ENCODE peak calls at places on chromosome 13, in nine cellular contexts. J is brain microvascular endothelial cell, U is testis, H is fibroblast of lung, V is tibial artery, G is transverse colon, K is cardiac fibroblast, F is adrenal gland, W is heart right ventricle. X is an unnamed sample.

GRCh38 chr13:114099191-114099590 is 33.2 kb downstream of the RASA3 start:
- DNase-seq in J (peak), U (peak), H (peak), V (peak), G (peak), K (peak), F (peak), W (peak), X (peak)

GRCh38 chr13:109026266-109026665 is 396.9 kb downstream of the MYO16 start:
- DNase-seq in J (no peak), U (no peak), H (no peak), V (no peak), G (no peak), K (no peak), F (no peak), W (no peak), X (no peak)

GRCh38 chr13:20428666-20429644 is 96.7 kb downstream of the CRYL1 start:
- DNase-seq in J (no peak), U (no peak), H (no peak), V (no peak), G (no peak), K (peak), F (no peak), W (no peak), X (peak)

GRCh38 chr13:32139251-32139650 is 107.7 kb downstream of the FRY start:
- DNase-seq in J (no peak), U (no peak), H (no peak), V (no peak), G (no peak), K (no peak), F (no peak), W (no peak), X (no peak)

GRCh38 chr13:96934889-96935490 is 59.3 kb downstream of the OXGR1 start:
- DNase-seq in J (no peak), U (no peak), H (no peak), V (no peak), G (no peak), K (no peak), F (no peak), W (no peak), X (no peak)

GRCh38 chr13:107185889-107186288 is 618.0 kb upstream of the ARGLU1 start:
- DNase-seq in J (peak), U (no peak), H (peak), V (no peak), G (no peak), K (peak), F (no peak), W (no peak), X (peak)

GRCh38 chr13:51538626-51539179 is 45.6 kb upstream of the WDFY2 start:
- DNase-seq in J (no peak), U (no peak), H (no peak), V (no peak), G (no peak), K (no peak), F (no peak), W (no peak), X (no peak)

GRCh38 chr13:110211046-110211445 is 95.9 kb downstream of the COL4A1 start:
- DNase-seq in J (no peak), U (no peak), H (no peak), V (no peak), G (no peak), K (no peak), F (no peak), W (no peak), X (no peak)

GRCh38 chr13:47719164-47719563 is 281.9 kb downstream of the SUCLA2 start:
- DNase-seq in J (no peak), U (no peak), H (no peak), V (no peak), G (no peak), K (no peak), F (no peak), W (no peak), X (no peak)

GRCh38 chr13:43339843-43340550 is 316.6 kb downstream of the DNAJC15 start:
- DNase-seq in J (no peak), U (no peak), H (peak), V (no peak), G (no peak), K (no peak), F (no peak), W (no peak), X (no peak)

GRCh38 chr13:51040431-51040830 is 70.6 kb downstream of the C13orf42 start:
- DNase-seq in J (no peak), U (no peak), H (no peak), V (no peak), G (no peak), K (no peak), F (no peak), W (no peak), X (no peak)

GRCh38 chr13:108220042-108220441 is 1.9 kb downstream of the ABHD13 start:
- DNase-seq in J (no peak), U (no peak), H (no peak), V (no peak), G (peak), K (no peak), F (no peak), W (no peak), X (no peak)

GRCh38 chr13:72255908-72256307 is 388.9 kb upstream of the DACH1 start:
- DNase-seq in J (peak), U (peak), H (peak), V (no peak), G (peak), K (peak), F (peak), W (no peak), X (peak)

DNA sequence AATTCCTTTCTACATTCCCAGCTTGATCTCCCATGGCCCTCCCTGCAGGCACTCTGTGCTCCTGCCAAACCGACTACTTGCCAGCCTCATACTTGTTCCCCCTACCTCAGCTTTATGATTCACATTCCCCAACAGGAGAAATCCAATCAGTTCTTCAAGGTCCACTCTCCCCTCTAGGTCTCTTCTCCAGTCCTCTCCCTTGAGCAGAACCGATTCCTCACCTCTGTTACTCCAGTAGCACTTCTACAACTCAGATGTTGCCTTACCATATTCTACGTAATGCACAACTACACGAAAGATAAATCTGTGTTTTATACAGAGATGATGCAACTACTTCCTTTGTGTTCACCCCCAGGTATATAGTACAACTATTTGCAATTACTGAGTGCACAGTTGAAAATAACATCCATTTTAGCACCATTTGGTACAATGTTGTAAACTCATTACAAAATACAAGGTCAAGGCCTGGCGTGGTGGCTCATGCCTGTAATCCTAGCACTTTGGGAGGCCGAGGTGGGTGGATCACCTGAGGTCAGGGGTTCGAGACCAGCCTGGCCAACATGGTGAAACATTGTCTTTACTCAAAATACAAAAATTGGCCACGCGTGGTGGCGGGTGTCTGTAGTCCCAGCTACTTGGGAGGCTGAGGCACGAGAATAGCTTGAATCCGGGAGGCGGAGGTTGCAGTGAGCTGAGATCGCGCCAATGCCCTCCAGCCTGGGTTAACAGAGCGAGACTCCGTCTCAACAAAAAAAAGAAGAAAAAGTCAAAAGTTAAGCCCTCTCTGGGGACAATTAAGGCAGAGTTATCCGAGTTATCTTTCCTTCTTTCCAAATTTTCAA is 2.9 kb upstream of the WBP4 start:
- DNase-seq in J (no peak), U (no peak), H (no peak), V (no peak), G (no peak), K (no peak), F (no peak), W (peak), X (no peak)
- H3K4me3 ChIP-seq in J (peak), U (no peak), H (peak), V (peak), G (peak), K (peak), F (no peak), W (peak), X (peak)

GRCh38 chr13:40534456-40534855 is 132.0 kb downstream of the FOXO1 start:
- DNase-seq in J (no peak), U (no peak), H (peak), V (no peak), G (no peak), K (no peak), F (no peak), W (no peak), X (no peak)

GRCh38 chr13:40530961-40531360 is 135.5 kb downstream of the FOXO1 start:
- DNase-seq in J (no peak), U (no peak), H (no peak), V (no peak), G (no peak), K (no peak), F (no peak), W (no peak), X (no peak)

GRCh38 chr13:40527914-40528313 is 138.5 kb downstream of the FOXO1 start:
- DNase-seq in J (no peak), U (no peak), H (no peak), V (no peak), G (no peak), K (no peak), F (no peak), W (no peak), X (no peak)

GRCh38 chr13:40533072-40533471 is 133.4 kb downstream of the FOXO1 start:
- DNase-seq in J (no peak), U (no peak), H (no peak), V (no peak), G (no peak), K (no peak), F (no peak), W (no peak), X (no peak)

GRCh38 chr13:40528881-40529280 is 137.6 kb downstream of the FOXO1 start:
- DNase-seq in J (peak), U (no peak), H (no peak), V (no peak), G (no peak), K (no peak), F (no peak), W (no peak), X (no peak)
- TF ChIP-seq CTCF in J (no peak), U (no peak), H (no peak), V (no peak), G (no peak), K (no peak), F (no peak), W (no peak), X (no peak)

GRCh38 chr13:49807681-49808080 is 15.2 kb upstream of the KPNA3 start:
- DNase-seq in J (no peak), U (no peak), H (no peak), V (no peak), G (no peak), K (no peak), F (no peak), W (no peak), X (no peak)
- H3K4me3 ChIP-seq in J (no peak), U (no peak), H (no peak), V (no peak), G (no peak), K (no peak), F (no peak), W (no peak), X (no peak)

GRCh38 chr13:42112864-42113263 is 64.4 kb downstream of the DGKH start:
- DNase-seq in J (no peak), U (no peak), H (no peak), V (no peak), G (no peak), K (no peak), F (no peak), W (no peak), X (no peak)

GRCh38 chr13:42108217-42108616 is 59.8 kb downstream of the DGKH start:
- DNase-seq in J (no peak), U (no peak), H (no peak), V (no peak), G (no peak), K (no peak), F (no peak), W (no peak), X (no peak)

GRCh38 chr13:42109957-42110356 is 61.5 kb downstream of the DGKH start:
- DNase-seq in J (no peak), U (no peak), H (no peak), V (no peak), G (no peak), K (no peak), F (no peak), W (no peak), X (no peak)

GRCh38 chr13:42113478-42113877 is 65.0 kb downstream of the DGKH start:
- DNase-seq in J (no peak), U (no peak), H (no peak), V (no peak), G (no peak), K (peak), F (no peak), W (no peak), X (no peak)

DNA sequence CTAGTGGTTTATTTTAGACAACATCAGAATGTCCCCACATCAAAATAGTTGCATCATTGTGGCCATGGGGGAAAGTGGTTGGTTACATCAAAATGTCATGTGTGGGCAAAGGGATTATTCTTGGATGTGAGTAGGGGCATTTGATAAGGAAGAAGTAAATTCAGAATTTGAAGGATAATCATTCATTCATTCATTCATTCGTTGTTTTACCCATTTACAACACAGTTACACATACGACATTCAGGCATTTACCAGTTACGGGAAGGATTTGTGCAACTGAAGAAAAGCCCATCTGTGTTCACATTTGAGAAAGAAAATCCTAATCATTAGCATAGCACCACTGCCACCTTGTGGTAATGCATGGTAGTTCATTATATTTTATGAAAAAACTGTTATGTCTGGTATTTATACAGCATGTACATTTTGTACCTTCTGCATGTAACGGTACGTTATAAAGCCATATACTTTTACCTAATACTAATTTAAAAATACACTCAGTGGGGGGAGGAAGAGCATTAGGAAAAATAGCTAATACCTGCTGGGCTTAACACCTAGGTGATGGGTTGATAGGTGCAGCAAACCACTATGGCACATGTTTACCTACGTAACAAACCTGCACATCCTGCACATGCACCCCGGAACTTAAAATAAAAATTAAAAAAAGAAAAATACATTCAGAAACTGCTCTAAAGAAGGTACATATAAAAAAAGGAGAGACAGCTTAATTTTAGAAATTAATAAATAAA is 62.1 kb downstream of the DGKH start:
- DNase-seq in J (peak), U (peak), H (peak), V (no peak), G (no peak), K (peak), F (no peak), W (no peak), X (peak)
- TF ChIP-seq CTCF in J (peak), U (peak), H (peak), V (peak), G (peak), K (peak), F (peak), W (peak), X (peak)